ENCODE peak calls at places on chromosomes 6 and 20, in six cellular contexts. F, P, E, X, N and Y are unnamed samples.

GRCh38 chr6:143061597-143062385 is 1.1 kb downstream of the AIG1 start:
- DNase-seq in F (no peak), P (no peak), E (no peak), X (no peak), N (no peak), Y (no peak)

GRCh38 chr6:127561660-127562059 is 15.3 kb upstream of the C6orf58 start:
- DNase-seq in F (no peak), P (peak; percentile 44), E (no peak), X (no peak), N (no peak), Y (no peak)

GRCh38 chr6:132820629-132821381 is 6.4 kb downstream of the RPS12 start:
- DNase-seq in F (no peak), P (peak; percentile 50), E (no peak), X (no peak), N (no peak), Y (no peak)

GRCh38 chr20:15760217-15760567 is 813.1 kb downstream of the KIF16B start:
- DNase-seq in F (no peak), P (no peak), E (no peak), X (no peak), N (no peak), Y (no peak)

GRCh38 chr20:44910690-44911262 is 916 bp downstream of the PABPC1L start:
- DNase-seq in F (no peak), P (no peak), E (no peak), X (peak; percentile 24), N (no peak), Y (no peak)

GRCh38 chr6:105536961-105537360 is 134.1 kb upstream of the PREP start:
- DNase-seq in F (no peak), P (no peak), E (no peak), X (no peak), N (no peak), Y (no peak)

GRCh38 chr6:168318579-168319278 is 848 bp downstream of the DACT2 start:
- DNase-seq in F (no peak), P (no peak), E (no peak), X (no peak), N (no peak), Y (no peak)

GRCh38 chr6:79421707-79422484 is 115.3 kb downstream of the LCA5 start:
- DNase-seq in F (no peak), P (peak; percentile 99), E (no peak), X (no peak), N (no peak), Y (no peak)

GRCh38 chr6:34242252-34243130 is 5.8 kb downstream of the HMGA1 start:
- DNase-seq in F (peak; percentile 21), P (no peak), E (no peak), X (no peak), N (no peak), Y (no peak)

GRCh38 chr20:47950557-47951283 is 165.4 kb upstream of the SULF2 start:
- DNase-seq in F (no peak), P (no peak), E (no peak), X (no peak), N (no peak), Y (no peak)

GRCh38 chr6:135604035-135604865 is 106.7 kb upstream of the AHI1 start:
- DNase-seq in F (no peak), P (no peak), E (no peak), X (no peak), N (no peak), Y (no peak)

GRCh38 chr20:62123450-62124118 is 1.3 kb downstream of the LSM14B start:
- DNase-seq in F (no peak), P (peak; percentile 33), E (no peak), X (no peak), N (no peak), Y (no peak)

GRCh38 chr6:150684161-150684560 is 84.5 kb downstream of the PLEKHG1 start:
- DNase-seq in F (no peak), P (no peak), E (no peak), X (no peak), N (no peak), Y (no peak)

GRCh38 chr6:25698631-25699030 is 46.6 kb downstream of the SCGN start:
- DNase-seq in F (no peak), P (no peak), E (no peak), X (no peak), N (no peak), Y (no peak)

GRCh38 chr6:13924146-13924948 is 405 bp upstream of the RNF182 start:
- DNase-seq in F (peak; percentile 57), P (peak; percentile 68), E (no peak), X (peak; percentile 71), N (peak; percentile 58), Y (peak; percentile 76)

GRCh38 chr6:9292975-9293374 is 857.6 kb upstream of the SLC35B3 start:
- DNase-seq in F (no peak), P (peak; percentile 15), E (no peak), X (no peak), N (no peak), Y (no peak)

GRCh38 chr6:152552616-152553209 is 84.4 kb downstream of the SYNE1 start:
- DNase-seq in F (peak; percentile 81), P (peak; percentile 71), E (peak; percentile 12), X (peak; percentile 75), N (peak; percentile 55), Y (no peak)

GRCh38 chr20:60358101-60358500 is 399.9 kb downstream of the CDH26 start:
- DNase-seq in F (no peak), P (no peak), E (no peak), X (no peak), N (no peak), Y (no peak)

GRCh38 chr6:151391471-151392428 is at the start of gene ZBTB2:
- DNase-seq in F (peak; percentile 80), P (peak; percentile 79), E (peak; percentile 72), X (peak; percentile 71), N (peak; percentile 49), Y (peak; percentile 78)

GRCh38 chr6:2124260-2124709 is 121.1 kb downstream of the GMDS start:
- DNase-seq in F (no peak), P (peak; percentile 80), E (no peak), X (no peak), N (no peak), Y (no peak)

GRCh38 chr6:141953072-141953471 is 179.7 kb upstream of the GJE1 start:
- DNase-seq in F (no peak), P (no peak), E (no peak), X (no peak), N (no peak), Y (no peak)

GRCh38 chr6:157428418-157429202 is 47.6 kb downstream of the ZDHHC14 start:
- DNase-seq in F (no peak), P (no peak), E (no peak), X (no peak), N (no peak), Y (no peak)

GRCh38 chr6:41200901-41201783 is at the start of gene TREML2:
- DNase-seq in F (no peak), P (no peak), E (peak; percentile 14), X (no peak), N (no peak), Y (no peak)

GRCh38 chr6:113623124-113623523 is 234.0 kb upstream of the MARCKS start:
- DNase-seq in F (no peak), P (peak; percentile 58), E (no peak), X (no peak), N (no peak), Y (no peak)

GRCh38 chr20:5678769-5679168 is 71.4 kb upstream of the SHLD1 start:
- DNase-seq in F (no peak), P (no peak), E (no peak), X (no peak), N (no peak), Y (no peak)

GRCh38 chr20:5675103-5676091 is 74.8 kb upstream of the SHLD1 start:
- DNase-seq in F (no peak), P (no peak), E (no peak), X (no peak), N (no peak), Y (no peak)

GRCh38 chr20:5677389-5677788 is 72.8 kb upstream of the SHLD1 start:
- DNase-seq in F (no peak), P (no peak), E (no peak), X (no peak), N (no peak), Y (no peak)

GRCh38 chr20:5680227-5680626 is 70.0 kb upstream of the SHLD1 start:
- DNase-seq in F (no peak), P (no peak), E (no peak), X (no peak), N (no peak), Y (no peak)
- TF ChIP-seq CTCF in F (no peak), P (no peak), E (no peak), X (no peak), N (no peak), Y (no peak)

GRCh38 chr6:20182926-20183521 is 29.2 kb downstream of the MBOAT1 start:
- DNase-seq in F (no peak), P (no peak), E (no peak), X (no peak), N (no peak), Y (no peak)
- TF ChIP-seq CTCF in F (no peak), P (no peak), E (no peak), X (no peak), N (no peak), Y (no peak)

GRCh38 chr6:32402812-32403211 is 4.2 kb downstream of the BTNL2 start:
- DNase-seq in F (no peak), P (no peak), E (no peak), X (no peak), N (no peak), Y (no peak)
- TF ChIP-seq CTCF in F (no peak), P (no peak), E (no peak), X (no peak), N (no peak), Y (no peak)

GRCh38 chr20:58944610-58945009 is 36.4 kb upstream of the NELFCD start:
- DNase-seq in F (no peak), P (no peak), E (no peak), X (no peak), N (no peak), Y (no peak)

GRCh38 chr20:58956078-58956477 is 25.0 kb upstream of the NELFCD start:
- DNase-seq in F (no peak), P (no peak), E (no peak), X (no peak), N (no peak), Y (no peak)

GRCh38 chr20:58945967-58946631 is 35.0 kb upstream of the NELFCD start:
- DNase-seq in F (no peak), P (no peak), E (no peak), X (no peak), N (no peak), Y (no peak)

GRCh38 chr20:58953050-58953449 is 28.0 kb upstream of the NELFCD start:
- DNase-seq in F (no peak), P (no peak), E (no peak), X (no peak), N (no peak), Y (no peak)

GRCh38 chr20:58950603-58951002 is 30.5 kb upstream of the NELFCD start:
- DNase-seq in F (no peak), P (no peak), E (no peak), X (no peak), N (no peak), Y (no peak)
- TF ChIP-seq CTCF in F (no peak), P (no peak), E (no peak), X (no peak), N (no peak), Y (no peak)